ENCODE peak calls at places on chromosomes 11 and 22, in seven cellular contexts. M, S, P, R, B, Q and N are unnamed samples.
A peak's percentile ranks its signal among the peaks of the same experiment; 100 is the strongest.

GRCh38 chr11:96125400-96125799 is 201.5 kb upstream of the MTMR2 start:
- DNase-seq in P (no peak), S (no peak), R (no peak), Q (no peak), B (no peak), M (no peak), N (no peak)

GRCh38 chr11:119373059-119373875 is 8.2 kb downstream of the USP2 start:
- DNase-seq in P (peak; percentile 30), S (no peak), M (no peak), Q (no peak), R (no peak), B (no peak), N (no peak)

GRCh38 chr22:25852223-25852622 is 110.2 kb downstream of the MYO18B start:
- DNase-seq in S (no peak), P (no peak), R (no peak), M (no peak), B (no peak), Q (no peak), N (no peak)

GRCh38 chr11:59025097-59025496 is 61.0 kb upstream of the GLYATL1B start:
- DNase-seq in Q (no peak), P (no peak), S (no peak), B (no peak), R (no peak), M (peak; percentile 20), N (no peak)

GRCh38 chr11:18452927-18453326 is 2.7 kb upstream of the LDHAL6A start:
- DNase-seq in S (no peak), P (no peak), Q (no peak), B (no peak), M (no peak), R (no peak), N (no peak)

GRCh38 chr11:57109331-57109730 is 72.4 kb upstream of the LRRC55 start:
- DNase-seq in S (no peak), B (no peak), Q (no peak), P (no peak), M (no peak), R (no peak), N (no peak)

GRCh38 chr11:128689946-128690745 is 3.7 kb upstream of the FLI1 start:
- DNase-seq in P (no peak), S (no peak), M (no peak), Q (no peak), B (no peak), R (no peak), N (no peak)

GRCh38 chr22:27895600-27895999 is 23.5 kb downstream of the PITPNB start:
- DNase-seq in Q (no peak), B (no peak), P (no peak), R (no peak), S (no peak), M (no peak), N (no peak)

GRCh38 chr11:33867566-33867965 is 24.3 kb downstream of the LMO2 start:
- DNase-seq in M (no peak), S (no peak), B (no peak), P (no peak), R (no peak), Q (no peak), N (no peak)

GRCh38 chr11:119567667-119568582 is 145.0 kb upstream of the THY1 start:
- DNase-seq in B (no peak), R (no peak), Q (peak; percentile 7), S (no peak), P (no peak), M (no peak), N (no peak)

GRCh38 chr11:35185696-35186095 is 46.7 kb downstream of the CD44 start:
- DNase-seq in P (no peak), M (no peak), B (no peak), S (no peak), R (no peak), Q (no peak), N (no peak)

GRCh38 chr11:69487391-69487790 is 5.9 kb downstream of the LINC01488 start:
- DNase-seq in B (no peak), P (no peak), R (no peak), Q (no peak), S (no peak), M (no peak), N (no peak)

GRCh38 chr22:31206896-31207687 is 5.0 kb upstream of the LIMK2 start:
- DNase-seq in R (peak; percentile 86), M (peak; percentile 64), Q (no peak), P (peak; percentile 43), B (no peak), S (no peak), N (no peak)

GRCh38 chr11:134731562-134731961 is 319.5 kb upstream of the B3GAT1 start:
- DNase-seq in B (no peak), M (no peak), Q (no peak), P (no peak), S (no peak), R (no peak), N (no peak)

GRCh38 chr11:64850979-64851567 is 6.6 kb upstream of the CDC42BPG start:
- DNase-seq in Q (no peak), R (no peak), S (no peak), P (no peak), M (no peak), B (peak; percentile 56), N (no peak)

GRCh38 chr11:70671083-70671482 is 272.8 kb downstream of the CTTN start:
- DNase-seq in Q (no peak), M (no peak), P (no peak), R (no peak), B (no peak), S (no peak), N (no peak)

GRCh38 chr11:118893662-118894061 is 10.0 kb downstream of the CXCR5 start:
- DNase-seq in R (no peak), B (no peak), M (no peak), S (no peak), P (peak; percentile 17), Q (no peak), N (no peak)

GRCh38 chr22:20086763-20087162 is 6.7 kb downstream of the DGCR8 start:
- DNase-seq in M (no peak), B (no peak), Q (no peak), R (no peak), S (no peak), P (no peak), N (no peak)

GRCh38 chr22:35539910-35540599 is 576 bp upstream of the RASD2 start:
- DNase-seq in P (peak; percentile 54), B (peak; percentile 58), S (peak; percentile 80), R (peak; percentile 67), M (no peak), Q (peak; percentile 51), N (no peak)

GRCh38 chr11:11985016-11985715 is 23.3 kb downstream of the DKK3 start:
- DNase-seq in Q (peak; percentile 32), B (no peak), R (no peak), S (no peak), M (no peak), P (no peak), N (no peak)

GRCh38 chr11:2673871-2674471 is 25.8 kb downstream of the KCNQ1OT1 start:
- DNase-seq in M (no peak), B (no peak), S (no peak), Q (no peak), R (no peak), P (no peak), N (no peak)

GRCh38 chr11:123166095-123166559 is 28.9 kb downstream of the CLMP start:
- DNase-seq in S (peak; percentile 49), R (peak; percentile 50), P (no peak), Q (peak; percentile 46), M (peak; percentile 25), B (no peak), N (no peak)

GRCh38 chr11:80162387-80162786 is 721.6 kb upstream of the TENM4 start:
- DNase-seq in R (no peak), M (no peak), S (no peak), B (no peak), P (no peak), Q (no peak), N (no peak)

GRCh38 chr11:6365659-6366058 is 24.6 kb upstream of the SMPD1 start:
- DNase-seq in P (no peak), M (peak; percentile 68), R (no peak), Q (no peak), S (peak; percentile 45), B (no peak), N (no peak)

GRCh38 chr11:20276661-20277000 is 86.9 kb upstream of the HTATIP2 start:
- DNase-seq in R (no peak), M (no peak), P (no peak), B (no peak), Q (peak; percentile 38), S (no peak), N (no peak)

GRCh38 chr11:128926000-128926399 is 16.7 kb downstream of the TP53AIP1 start:
- DNase-seq in P (no peak), B (no peak), Q (no peak), M (no peak), R (no peak), S (no peak), N (no peak)

GRCh38 chr11:62600367-62601113 is 1.1 kb downstream of the MTA2 start:
- DNase-seq in S (no peak), B (no peak), P (no peak), R (no peak), Q (no peak), M (peak; percentile 38), N (no peak)